ENCODE peak calls at places on chromosomes 1 and 21, in six cellular contexts. S, Z, H, U, R and Q are unnamed samples.

GRCh38 chr21:21921410-21922232 is 923.4 kb downstream of the NCAM2 start:
- DNase-seq in S (no peak), H (no peak), R (no peak), Z (no peak), U (peak; percentile 13), Q (no peak)

GRCh38 chr21:36909901-36910561 is 56.4 kb downstream of the HLCS start:
- DNase-seq in Z (peak; percentile 86), H (no peak), S (no peak), R (no peak), U (no peak), Q (peak; percentile 91)

GRCh38 chr1:16371725-16372124 is 4.7 kb downstream of the SZRD1 start:
- DNase-seq in H (no peak), S (no peak), Z (peak; percentile 82), R (no peak), U (peak; percentile 3), Q (no peak)

GRCh38 chr1:41380979-41381690 is 19.9 kb downstream of the FOXO6 start:
- DNase-seq in S (peak; percentile 90), Z (no peak), U (peak; percentile 56), R (peak; percentile 69), H (no peak), Q (no peak)

GRCh38 chr1:42385283-42385682 is 4.7 kb downstream of the RIMKLA start:
- DNase-seq in H (no peak), Z (no peak), U (no peak), R (no peak), S (no peak), Q (no peak)

GRCh38 chr1:234542211-234542850 is 63.4 kb upstream of the TARBP1 start:
- DNase-seq in Z (no peak), H (no peak), S (peak; percentile 77), R (peak; percentile 50), U (no peak), Q (no peak)

GRCh38 chr1:75345538-75346292 is 211.5 kb downstream of the LHX8 start:
- DNase-seq in Z (peak; percentile 95), H (no peak), U (no peak), R (no peak), S (no peak), Q (no peak)

GRCh38 chr21:43806017-43806710 is 16.8 kb downstream of the RRP1 start:
- DNase-seq in R (no peak), H (no peak), S (no peak), Z (no peak), U (no peak), Q (no peak)

DNA sequence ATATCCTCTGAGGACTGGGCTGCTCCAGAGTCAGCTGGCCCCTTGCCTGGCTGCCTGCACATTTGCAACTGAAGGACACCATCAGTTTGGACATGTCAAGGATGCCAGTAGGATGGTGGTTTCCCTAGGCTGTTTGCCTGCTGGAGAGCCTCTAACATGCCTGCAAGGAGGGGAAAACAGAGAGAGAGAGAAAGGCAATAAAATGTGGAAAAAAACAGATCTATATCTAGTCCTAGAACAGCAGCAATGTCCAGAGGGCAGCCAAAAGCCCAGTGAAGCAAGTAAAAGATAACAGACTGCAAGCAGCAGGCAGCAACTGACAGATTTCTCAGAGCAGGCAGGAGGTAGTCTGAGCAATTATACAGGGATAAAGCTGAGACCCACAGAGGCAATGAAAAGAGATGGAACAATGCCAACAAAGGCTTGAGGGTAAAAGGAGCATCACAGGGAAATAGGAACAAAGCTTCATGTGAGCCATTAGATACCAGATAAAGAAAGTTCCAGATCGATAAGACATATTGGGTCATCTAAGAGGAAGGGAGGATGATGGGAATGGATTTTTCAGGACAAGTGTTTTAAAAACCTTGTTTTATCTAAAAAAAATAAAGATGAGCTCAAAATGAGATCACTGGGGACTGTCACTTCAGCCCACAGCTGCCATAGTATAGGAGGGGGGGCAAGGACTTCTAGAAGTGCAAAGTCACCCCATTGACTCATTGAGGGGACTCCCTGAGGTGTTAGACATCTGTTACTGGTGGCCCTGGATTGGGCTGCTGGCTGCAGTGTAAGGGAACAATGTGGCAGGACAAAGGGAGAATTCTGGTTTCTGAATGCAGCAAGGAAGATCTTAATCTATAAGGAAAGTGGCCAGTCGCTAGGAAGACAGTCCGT is 38.6 kb upstream of the GADD45A start:
- DNase-seq in H (no peak), U (peak; percentile 76), Z (peak; percentile 39), R (no peak), S (no peak), Q (no peak)
- TF ChIP-seq POLR2AphosphoS5 in H (no peak), U (no peak), Z (no peak), R (no peak), S (no peak), Q (peak; percentile 76)

DNA sequence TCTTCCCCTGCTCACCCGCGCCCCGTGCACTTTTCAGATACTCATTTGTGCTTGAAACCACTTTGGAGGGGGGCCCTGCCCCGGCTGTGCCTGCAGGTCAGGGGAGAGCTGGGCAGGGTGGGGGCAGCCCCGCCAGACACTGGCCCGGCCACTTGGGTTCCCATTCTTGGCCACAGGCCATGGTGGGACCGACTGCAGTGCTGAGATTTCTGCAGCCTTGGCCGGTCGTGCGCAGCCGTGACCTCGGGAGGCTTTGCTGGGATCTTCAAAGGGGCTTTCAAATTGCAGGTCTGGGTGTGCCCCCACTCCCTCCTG is 54.5 kb upstream of the TTC34 start:
- DNase-seq in U (no peak), R (no peak), H (no peak), S (no peak), Z (no peak), Q (no peak)
- H3K27me3 ChIP-seq in U (no peaks in the 10 kb centered on the region), R (peaks cover 22% of the 10 kb centered on the region), H (no peaks in the 10 kb centered on the region), S (peaks cover 64% of the 10 kb centered on the region), Z (no peaks in the 10 kb centered on the region), Q (peaks cover 5% of the 10 kb centered on the region)

DNA sequence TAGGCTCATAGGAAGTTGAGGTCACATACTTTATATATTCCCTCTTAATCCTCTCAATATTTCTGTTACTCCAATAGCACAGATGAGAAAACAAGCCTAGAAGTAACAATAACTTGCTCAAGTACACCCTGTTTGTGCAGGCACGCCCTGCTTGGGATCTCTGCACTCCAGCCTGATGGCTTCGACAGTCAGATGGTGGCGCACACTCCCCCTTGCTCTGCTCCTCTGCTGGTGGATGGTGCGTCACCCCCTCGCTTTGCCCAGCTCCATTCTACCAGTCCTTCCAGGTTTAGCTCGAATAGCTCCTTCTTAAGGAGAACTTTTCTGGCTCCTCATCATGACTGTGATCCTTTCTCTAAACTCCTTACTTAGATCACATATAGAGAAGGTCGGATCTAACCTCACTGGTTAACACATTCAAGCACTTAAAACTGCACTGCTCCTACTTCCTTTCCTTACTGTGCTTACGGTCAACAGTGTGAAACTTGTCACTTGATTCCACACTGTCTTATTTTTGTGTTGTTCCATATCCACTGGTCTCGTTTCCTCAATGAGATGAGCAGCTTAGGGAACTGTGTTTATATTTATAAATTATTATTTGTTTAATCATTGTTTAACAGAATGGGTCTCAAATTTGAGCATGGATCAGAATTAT is 3.0 kb downstream of the TSPAN2 start:
- DNase-seq in R (no peak), H (no peak), Z (no peak), S (peak; percentile 83), U (no peak), Q (no peak)
- TF ChIP-seq POLR2AphosphoS5 in R (no peak), H (no peak), Z (no peak), S (peak; percentile 40), U (no peak), Q (no peak)

DNA sequence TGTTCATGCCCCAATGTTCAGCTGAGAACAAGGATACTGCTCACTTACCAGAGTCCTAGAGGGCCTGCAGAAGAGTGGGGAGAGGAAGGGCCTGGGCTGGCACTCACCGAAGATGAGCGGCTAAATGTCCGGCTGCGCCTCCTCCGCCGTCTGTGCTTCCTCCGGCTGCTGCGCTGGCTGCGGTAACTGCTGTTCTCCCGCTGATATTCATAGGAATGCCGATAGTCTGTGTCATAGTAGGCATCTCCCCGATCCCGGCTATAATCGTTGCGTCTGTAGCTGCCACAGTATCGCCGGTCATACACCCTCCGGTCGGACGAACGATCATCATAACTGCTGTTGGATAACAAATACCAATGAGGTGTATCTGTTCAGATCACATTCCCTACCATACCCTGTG is 3.9 kb downstream of the CLK2 start:
- DNase-seq in R (no peak), U (no peak), S (no peak), H (no peak), Z (no peak), Q (no peak)
- H3K27me3 ChIP-seq in R (no peaks in the 10 kb centered on the region), U (no peaks in the 10 kb centered on the region), S (no peaks in the 10 kb centered on the region), H (no peaks in the 10 kb centered on the region), Z (no peaks in the 10 kb centered on the region), Q (no peaks in the 10 kb centered on the region)